ENCODE peak calls at places on chromosomes 5 and 9, in six cellular contexts. P is GM12865, J is Panc1, N is tibial nerve, U is colonic mucosa, T is brain microvascular endothelial cell. S is an unnamed sample.

GRCh38 chr5:112210430-112211005 is 208.6 kb downstream of the EPB41L4A start:
- DNase-seq in U (peak), J (no peak), T (peak), P (peak), N (no peak), S (peak)

GRCh38 chr9:110432253-110432652 is 94.6 kb upstream of the TXNDC8 start:
- DNase-seq in T (peak), J (no peak), U (no peak), P (no peak), N (no peak), S (no peak)

GRCh38 chr9:35164711-35165110 is 2.9 kb downstream of the UNC13B start:
- DNase-seq in N (no peak), U (no peak), P (peak), J (no peak), T (peak), S (peak)

GRCh38 chr5:35194636-35195471 is 35.4 kb downstream of the PRLR start:
- DNase-seq in P (peak), N (no peak), U (peak), J (no peak), T (no peak), S (no peak)

GRCh38 chr5:66814146-66814991 is 218.2 kb downstream of the MAST4 start:
- DNase-seq in J (peak), N (no peak), T (peak), U (peak), P (peak), S (peak)

GRCh38 chr9:83307051-83307724 is 231.0 kb downstream of the FRMD3 start:
- DNase-seq in T (no peak), J (no peak), N (no peak), U (no peak), P (no peak), S (no peak)

GRCh38 chr5:54766748-54767147 is 218.6 kb downstream of the ESM1 start:
- DNase-seq in T (no peak), N (no peak), P (no peak), U (no peak), J (no peak), S (no peak)

GRCh38 chr9:112869917-112870316 is 20.8 kb downstream of the SLC46A2 start:
- DNase-seq in P (no peak), T (no peak), U (no peak), J (no peak), N (no peak), S (no peak)

GRCh38 chr5:44646016-44646415 is 162.7 kb upstream of the MRPS30 start:
- DNase-seq in J (no peak), P (no peak), U (no peak), T (no peak), N (no peak), S (no peak)

GRCh38 chr5:150183436-150183835 is 6.4 kb upstream of the SLC6A7 start:
- DNase-seq in U (no peak), J (no peak), N (no peak), P (no peak), T (no peak), S (no peak)

GRCh38 chr5:149581931-149582768 is 852 bp downstream of the ARHGEF37 start:
- DNase-seq in J (no peak), U (peak), N (no peak), T (no peak), P (no peak), S (no peak)

GRCh38 chr9:117413346-117414219 is 1.3 kb downstream of the ASTN2 start:
- DNase-seq in P (no peak), T (no peak), J (no peak), N (no peak), U (no peak), S (no peak)

GRCh38 chr5:72523960-72524582 is 16.9 kb upstream of the ZNF366 start:
- DNase-seq in P (peak), U (no peak), N (no peak), J (peak), T (peak), S (peak)

GRCh38 chr9:93124793-93125192 is 9.3 kb downstream of the NINJ1 start:
- DNase-seq in U (no peak), N (peak), T (no peak), J (no peak), P (no peak), S (no peak)

GRCh38 chr9:131087354-131087893 is 8.9 kb upstream of the AIF1L start:
- DNase-seq in N (no peak), U (no peak), T (no peak), J (no peak), P (no peak), S (no peak)

GRCh38 chr9:132808645-132809044 is 69.4 kb downstream of the AK8 start:
- DNase-seq in P (no peak), U (no peak), N (no peak), J (no peak), T (no peak), S (no peak)

GRCh38 chr9:21607576-21607975 is 125.5 kb upstream of the IFNE start:
- DNase-seq in P (no peak), J (no peak), U (no peak), T (no peak), N (no peak), S (no peak)

GRCh38 chr5:5453131-5453530 is 30.7 kb downstream of the ICE1 start:
- DNase-seq in T (no peak), J (no peak), P (no peak), N (no peak), U (no peak), S (no peak)

GRCh38 chr5:154244476-154244875 is 53.9 kb downstream of the GALNT10 start:
- DNase-seq in T (no peak), U (no peak), P (peak), J (no peak), N (no peak), S (no peak)

GRCh38 chr5:52580921-52581320 is 206.8 kb upstream of the ITGA1 start:
- DNase-seq in U (no peak), N (no peak), T (peak), P (no peak), J (no peak), S (peak)

GRCh38 chr9:14219865-14220655 is 93.9 kb downstream of the NFIB start:
- DNase-seq in N (no peak), U (no peak), P (no peak), J (no peak), T (no peak), S (peak)

DNA sequence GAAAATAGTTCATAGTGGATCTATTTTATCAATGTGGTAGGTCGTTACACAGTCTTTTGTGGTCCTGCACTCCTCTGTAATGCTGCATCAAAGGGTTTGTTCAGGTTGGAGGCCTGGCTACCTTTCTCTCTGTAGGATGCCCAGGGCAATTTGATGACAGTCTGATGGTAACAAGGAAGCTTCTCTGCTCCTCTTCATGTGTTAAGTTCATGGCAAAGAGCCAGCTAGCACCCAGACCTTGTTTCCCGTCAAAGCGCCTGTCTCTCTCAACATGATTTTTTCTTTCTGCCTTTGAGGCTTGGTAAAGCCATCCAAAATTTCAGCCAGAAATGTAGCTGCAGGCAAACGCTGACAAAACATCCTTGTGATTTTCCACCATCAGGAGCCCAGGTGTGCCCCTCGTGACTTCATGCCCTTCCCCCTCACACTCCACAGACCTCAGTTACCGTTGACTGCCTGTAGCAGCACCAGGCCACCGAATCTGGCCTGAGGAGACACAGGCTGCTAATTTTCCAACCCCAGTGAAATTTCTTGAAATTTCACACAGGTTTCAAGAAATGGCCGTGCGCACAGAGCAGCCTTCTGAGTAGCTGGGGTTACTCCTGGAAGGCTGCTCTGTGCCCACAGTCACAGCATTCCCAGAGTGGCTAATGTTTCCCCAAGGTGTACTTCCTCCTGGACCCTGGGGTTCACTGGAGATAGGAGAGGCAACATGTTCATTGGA is 292.7 kb downstream of the CWC27 start:
- DNase-seq in N (no peak), J (no peak), T (no peak), U (no peak), P (peak), S (no peak)
- H3K4me3 ChIP-seq in N (no peak), J (no peak), T (no peak), U (no peak), P (peak), S (no peak)

GRCh38 chr5:76389513-76390154 is 13.5 kb upstream of the IQGAP2 start:
- DNase-seq in T (no peak), N (peak), J (no peak), P (no peak), U (no peak), S (no peak)
- H3K4me3 ChIP-seq in T (no peak), N (no peak), J (no peak), P (no peak), U (no peak), S (no peak)

GRCh38 chr9:69820955-69821788 is 555 bp downstream of the CFAP95 start:
- DNase-seq in U (no peak), J (no peak), N (no peak), P (no peak), T (no peak), S (no peak)
- H3K4me3 ChIP-seq in U (peak), J (peak), N (no peak), P (no peak), T (peak), S (peak)

DNA sequence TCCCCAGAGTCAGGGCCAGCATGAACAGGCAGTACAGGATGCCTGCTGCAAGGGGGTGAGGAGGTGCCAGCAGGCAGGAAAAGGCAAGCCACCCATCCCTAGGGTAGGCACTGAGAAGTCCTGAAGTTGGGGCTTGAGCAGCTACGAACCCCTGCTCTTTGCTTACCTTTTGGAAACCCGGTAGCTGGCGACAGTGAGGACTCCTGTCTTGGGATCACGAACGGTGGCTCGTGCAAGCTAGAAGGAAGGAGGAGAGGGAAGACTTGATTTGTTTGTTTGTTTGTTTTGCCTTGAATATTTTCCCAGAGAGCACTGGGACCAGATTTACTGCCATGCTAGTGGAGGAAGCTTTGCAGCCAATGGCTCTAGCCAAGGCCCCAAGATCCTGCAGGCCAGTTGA is 23.7 kb downstream of the P4HA2 start:
- DNase-seq in P (no peak), N (no peak), J (no peak), T (no peak), U (peak), S (no peak)
- H3K4me3 ChIP-seq in P (no peak), N (no peak), J (no peak), T (no peak), U (no peak), S (no peak)

S was measured in astrocyte of the cerebellum.